ENCODE peak calls at places on chromosomes 6 and 20, in six cellular contexts. E is left ventricle myocardium inferior, J is mesendoderm, O is vagina, C is transverse colon, K is adrenal gland. H is an unnamed sample.

GRCh38 chr20:17644451-17644850 is 37.6 kb downstream of the RRBP1 start:
- DNase-seq in K (peak), C (peak), E (no peak), J (no peak), O (no peak), H (no peak)

GRCh38 chr6:22804620-22805271 is 235.4 kb downstream of the HDGFL1 start:
- DNase-seq in C (no peak), E (no peak), J (no peak), K (no peak), O (no peak), H (no peak)

GRCh38 chr6:40426341-40427066 is 160.7 kb downstream of the LRFN2 start:
- DNase-seq in K (no peak), O (no peak), C (no peak), E (no peak), J (no peak), H (no peak)

GRCh38 chr6:28947067-28947765 is 23.4 kb upstream of the TRIM27 start:
- DNase-seq in K (no peak), J (no peak), C (no peak), E (no peak), O (no peak), H (no peak)

GRCh38 chr20:21237956-21238355 is 65.2 kb upstream of the XRN2 start:
- DNase-seq in O (no peak), C (no peak), J (no peak), E (no peak), K (no peak), H (no peak)

GRCh38 chr20:1876975-1877603 is 18.1 kb upstream of the SIRPA start:
- DNase-seq in K (no peak), O (no peak), J (no peak), E (no peak), C (no peak), H (no peak)

GRCh38 chr6:53236241-53236640 is 87.6 kb upstream of the GCM1 start:
- DNase-seq in J (no peak), E (no peak), C (no peak), K (no peak), O (no peak), H (no peak)

GRCh38 chr20:59571591-59572314 is 32.6 kb upstream of the PHACTR3 start:
- DNase-seq in K (peak), O (no peak), C (peak), E (peak), J (peak), H (no peak)

GRCh38 chr6:45500924-45501816 is 123.4 kb upstream of the SUPT3H start:
- DNase-seq in O (no peak), J (peak), E (no peak), C (no peak), K (no peak), H (no peak)

GRCh38 chr6:122122202-122122601 is 277.2 kb upstream of the HSF2 start:
- DNase-seq in E (no peak), K (no peak), J (no peak), O (no peak), C (no peak), H (no peak)

GRCh38 chr6:13184547-13184946 is 143.8 kb downstream of the TBC1D7 start:
- DNase-seq in C (no peak), K (no peak), J (no peak), E (no peak), O (no peak), H (no peak)

GRCh38 chr6:121858310-121858709 is 422.9 kb downstream of the GJA1 start:
- DNase-seq in J (no peak), E (no peak), O (no peak), C (no peak), K (no peak), H (no peak)

GRCh38 chr20:11337361-11338130 is 580.1 kb upstream of the BTBD3 start:
- DNase-seq in O (no peak), J (peak), C (no peak), K (no peak), E (no peak), H (no peak)

GRCh38 chr20:37968726-37969401 is 64.4 kb downstream of the TTI1 start:
- DNase-seq in C (no peak), E (no peak), J (peak), O (peak), K (no peak), H (no peak)

GRCh38 chr6:136550330-136551071 is at the start of gene MAP7:
- DNase-seq in C (peak), E (peak), J (peak), K (peak), O (no peak), H (peak)

GRCh38 chr6:31058128-31058894 is 48.0 kb downstream of the MUC22 start:
- DNase-seq in E (no peak), J (no peak), O (no peak), K (no peak), C (no peak), H (peak)

GRCh38 chr6:2029130-2029794 is 216.1 kb downstream of the GMDS start:
- DNase-seq in C (no peak), K (no peak), J (no peak), E (no peak), O (no peak), H (peak)

GRCh38 chr6:169921853-169922779 is 170.7 kb downstream of the ERMARD start:
- DNase-seq in O (no peak), E (no peak), C (no peak), J (no peak), K (peak), H (no peak)

GRCh38 chr6:154234019-154234772 is 122.4 kb downstream of the IPCEF1 start:
- DNase-seq in K (no peak), C (no peak), J (no peak), E (no peak), O (no peak), H (no peak)

GRCh38 chr6:153084393-153084792 is 46.7 kb downstream of the RGS17 start:
- DNase-seq in C (no peak), O (no peak), K (no peak), E (no peak), J (peak), H (no peak)

GRCh38 chr6:44034391-44034861 is 92.8 kb downstream of the MRPL14 start:
- DNase-seq in J (no peak), O (no peak), E (no peak), C (no peak), K (no peak), H (no peak)

GRCh38 chr20:23770384-23770783 is 19.6 kb upstream of the CST1 start:
- DNase-seq in J (no peak), K (no peak), E (no peak), O (no peak), C (no peak), H (no peak)

GRCh38 chr6:158797331-158798202 is 21.6 kb downstream of the EZR start:
- DNase-seq in E (no peak), C (no peak), K (no peak), J (no peak), O (no peak), H (no peak)

GRCh38 chr6:28985396-28986164 is 19.5 kb downstream of the ZNF311 start:
- DNase-seq in C (peak), J (peak), O (no peak), E (peak), K (peak), H (peak)

GRCh38 chr20:63791497-63792156 is 39.4 kb downstream of the ZBTB46 start:
- DNase-seq in C (no peak), O (no peak), J (no peak), K (no peak), E (peak), H (no peak)

GRCh38 chr6:140045116-140045515 is 670.7 kb upstream of the CITED2 start:
- DNase-seq in O (no peak), C (no peak), E (no peak), K (no peak), J (no peak), H (no peak)
- H3K27ac ChIP-seq in O (no peak), C (no peak), E (no peak), K (no peak), J (no peak), H (no peak)

GRCh38 chr20:47785900-47786762 is 850 bp upstream of the SULF2 start:
- DNase-seq in K (peak), J (peak), E (peak), O (no peak), C (peak), H (no peak)
- H3K27ac ChIP-seq in K (peak), J (no peak), E (peak), O (peak), C (peak), H (peak)

DNA sequence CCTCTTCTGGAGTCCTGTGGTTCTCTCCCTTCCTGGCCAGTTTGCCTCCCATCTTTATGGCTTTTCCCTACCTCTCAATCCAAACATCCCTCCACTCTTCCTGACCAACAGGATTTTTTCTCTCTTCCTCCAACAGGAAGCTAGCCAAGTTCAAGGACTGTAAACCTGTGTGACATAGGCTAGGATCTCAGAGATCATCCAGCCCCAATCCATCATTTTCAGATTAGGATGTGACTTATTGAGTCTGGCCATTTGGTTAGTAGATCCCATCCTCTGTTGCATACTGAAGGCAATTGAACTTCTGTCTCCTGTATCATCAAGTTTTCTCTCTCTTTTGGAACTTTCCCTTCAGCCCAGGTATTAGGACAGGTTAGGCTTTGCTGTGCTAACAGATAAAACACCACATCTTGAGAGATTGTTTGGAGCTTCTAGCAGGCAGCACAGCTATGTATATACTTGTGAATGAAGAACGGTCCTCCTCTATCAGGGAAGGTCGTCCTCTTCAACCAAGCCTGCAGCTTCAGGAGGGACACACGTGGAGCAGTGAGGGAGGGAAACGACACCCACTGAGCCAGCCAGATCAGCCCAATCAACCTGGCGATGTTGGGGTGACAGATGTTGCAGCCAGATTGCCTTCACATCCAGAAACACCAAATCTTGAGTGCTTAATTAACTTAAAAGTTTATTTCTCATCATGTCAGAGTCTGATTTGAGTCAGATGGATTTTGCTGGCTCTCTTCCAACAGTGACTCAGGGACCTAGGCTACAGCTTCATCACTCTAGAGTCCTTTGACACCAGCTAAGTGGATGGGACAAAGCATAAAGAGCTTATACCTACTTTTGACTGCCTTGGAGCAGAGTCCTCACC is 106.8 kb downstream of the GJA10 start:
- DNase-seq in C (peak), K (no peak), E (no peak), O (no peak), J (no peak), H (no peak)
- H3K27ac ChIP-seq in C (no peak), K (no peak), E (no peak), O (no peak), J (no peak), H (peak)

GRCh38 chr20:32527447-32528055 is 57.6 kb downstream of the NOL4L start:
- DNase-seq in C (no peak), O (no peak), J (no peak), E (no peak), K (no peak), H (no peak)
- H3K27ac ChIP-seq in C (no peak), O (no peak), J (no peak), E (peak), K (no peak), H (no peak)

GRCh38 chr6:46642928-46643751 is 9.5 kb downstream of the CYP39A1 start:
- DNase-seq in O (no peak), J (no peak), E (no peak), K (no peak), C (no peak), H (peak)

GRCh38 chr6:46637145-46637544 is 15.5 kb downstream of the CYP39A1 start:
- DNase-seq in O (no peak), K (no peak), C (no peak), E (no peak), J (no peak), H (peak)

GRCh38 chr6:46638650-46639049 is 14.0 kb downstream of the CYP39A1 start:
- DNase-seq in K (no peak), E (no peak), J (peak), O (no peak), C (no peak), H (peak)

GRCh38 chr6:46635462-46635861 is 17.2 kb downstream of the CYP39A1 start:
- DNase-seq in J (no peak), K (no peak), O (no peak), E (no peak), C (no peak), H (no peak)

DNA sequence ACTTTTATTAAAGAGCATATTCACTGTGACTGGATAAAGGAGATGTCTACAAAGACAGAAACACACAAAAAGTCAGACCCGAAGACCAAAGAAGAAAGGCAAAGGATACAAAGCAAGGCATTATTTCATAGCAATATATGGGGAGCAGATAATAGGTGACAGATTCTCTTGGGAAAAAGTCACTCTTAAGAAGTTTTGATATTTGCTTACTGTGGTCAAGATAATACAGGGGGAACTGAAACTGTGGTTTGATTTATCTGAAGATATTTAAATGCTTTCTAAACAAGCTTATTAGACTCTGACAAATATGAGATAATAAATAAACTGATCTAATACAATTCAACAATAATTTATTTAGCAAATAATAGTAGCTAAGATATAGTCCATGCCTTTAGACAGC is 14.7 kb downstream of the CYP39A1 start:
- DNase-seq in K (no peak), E (no peak), C (no peak), J (no peak), O (no peak), H (no peak)
- H3K27ac ChIP-seq in K (no peak), E (no peak), C (no peak), J (no peak), O (no peak), H (peak)

GRCh38 chr20:50401587-50402343 is 108.4 kb upstream of the PTPN1 start:
- DNase-seq in E (no peak), O (no peak), J (no peak), C (no peak), K (no peak), H (no peak)
- H3K27ac ChIP-seq in E (peak), O (no peak), J (no peak), C (no peak), K (peak), H (no peak)

DNA sequence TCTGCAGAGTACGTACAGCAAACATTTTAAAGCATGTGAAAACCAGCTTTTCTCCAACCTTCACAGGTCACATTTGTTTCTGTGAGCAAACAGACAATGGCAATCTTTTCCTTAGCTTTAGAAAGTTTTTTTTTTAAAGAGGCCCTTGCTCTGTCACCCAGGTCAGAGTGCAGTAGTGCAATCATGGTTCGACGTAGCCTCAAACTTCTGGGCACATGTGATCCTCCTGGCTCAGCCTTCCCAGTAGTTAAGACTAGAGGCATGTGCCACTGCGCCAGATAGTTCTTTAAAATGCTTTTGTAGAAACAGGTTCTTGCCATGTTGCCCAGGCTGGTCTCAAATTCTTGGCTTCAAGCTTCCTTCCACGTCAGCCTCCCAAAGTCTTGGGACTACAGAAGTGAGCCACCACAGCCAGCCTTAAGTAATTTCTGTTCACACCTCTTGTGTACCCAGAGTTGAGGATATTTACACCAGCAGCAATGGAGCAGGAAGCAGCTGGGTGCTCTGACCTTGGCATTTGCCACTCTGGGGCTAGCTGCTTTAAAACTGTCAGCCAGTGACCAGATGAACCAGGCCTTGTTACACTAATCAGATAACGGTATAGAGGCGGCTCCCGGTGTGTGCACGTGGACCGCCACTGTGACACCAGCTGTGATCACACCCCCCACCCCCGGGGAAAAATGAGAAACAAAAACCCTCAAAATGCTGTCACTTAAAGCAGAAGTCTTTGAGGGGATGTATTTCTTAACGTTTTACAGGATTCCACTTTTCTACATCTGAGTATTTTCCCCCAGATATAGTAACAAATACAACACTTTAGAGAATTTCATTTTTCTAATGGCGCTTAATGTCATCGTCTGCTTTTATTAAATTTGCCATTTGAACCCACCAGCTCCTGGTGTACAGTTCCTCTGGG is 71.3 kb downstream of the AKAP12 start:
- DNase-seq in K (no peak), J (peak), C (no peak), O (no peak), E (no peak), H (no peak)
- H3K27ac ChIP-seq in K (no peak), J (no peak), C (peak), O (no peak), E (no peak), H (no peak)